ENCODE peak calls at places on chromosomes 3 and 15, in four cellular contexts. E is HepG2, N is HCT116, X is K562. M is an unnamed sample.

GRCh38 chr3:188417329-188417728 is 263.4 kb downstream of the LPP start:
- DNase-seq in X (no peak), N (no peak), E (no peak), M (no peak)

GRCh38 chr15:42385206-42385979 is 26.1 kb downstream of the CAPN3 start:
- DNase-seq in N (peak; percentile 35), E (peak; percentile 45), X (peak; percentile 78), M (peak; percentile 30)

GRCh38 chr15:49044761-49045571 is 1.3 kb downstream of the SECISBP2L start:
- DNase-seq in E (no peak), N (no peak), X (no peak), M (no peak)

GRCh38 chr15:65233651-65234050 is 22.4 kb upstream of the CILP start:
- DNase-seq in E (no peak), X (no peak), N (no peak), M (no peak)

GRCh38 chr3:4825572-4826236 is 153.5 kb upstream of the BHLHE40 start:
- DNase-seq in X (peak; percentile 93), N (no peak), E (peak; percentile 17), M (no peak)

GRCh38 chr15:80695099-80695910 is at the start of gene ABHD17C:
- DNase-seq in X (peak; percentile 49), N (no peak), E (peak; percentile 9), M (no peak)

GRCh38 chr3:8851703-8852102 is 82.3 kb upstream of the OXTR start:
- DNase-seq in X (no peak), N (no peak), E (peak; percentile 19), M (no peak)

GRCh38 chr3:20186600-20187004 is 596 bp upstream of the SGO1 start:
- DNase-seq in N (no peak), X (no peak), E (no peak), M (no peak)

GRCh38 chr3:101195951-101196713 is 124.2 kb downstream of the IMPG2 start:
- DNase-seq in X (peak; percentile 43), N (peak; percentile 48), E (peak; percentile 20), M (peak; percentile 12)

GRCh38 chr3:177830411-177830849 is 633.1 kb upstream of the TBL1XR1 start:
- DNase-seq in X (no peak), E (no peak), N (no peak), M (no peak)
- H3K27ac ChIP-seq in X (no peak overlapping the region), E (no peak overlapping the region), N (no peak overlapping the region), M (peak overlapping the region; percentile 88)

DNA sequence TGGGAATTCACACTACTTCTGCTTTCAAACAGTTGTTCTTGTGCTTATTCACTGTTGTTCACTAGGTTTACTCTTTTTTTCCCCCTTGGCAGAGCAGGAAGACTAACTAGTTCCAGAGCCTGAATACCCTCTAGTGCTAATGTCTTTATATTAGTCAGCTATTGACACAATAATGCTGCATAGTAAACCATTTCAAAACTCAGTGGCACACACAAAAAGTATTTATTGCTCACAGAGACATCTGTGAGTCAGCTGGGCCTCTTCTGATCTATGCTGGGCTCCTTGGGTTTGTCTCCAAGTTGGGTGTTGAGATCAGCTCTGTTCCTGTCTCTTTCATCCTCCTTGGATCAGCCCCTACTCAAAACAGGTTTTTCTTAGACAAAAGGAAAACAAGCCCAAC is 51.1 kb downstream of the RSRC1 start:
- DNase-seq in E (no peak), N (peak; percentile 75), X (no peak), M (peak; percentile 81)
- TF ChIP-seq TCF7L2 in E (no peak), N (no peak), X (no peak), M (no peak)

GRCh38 chr3:75737831-75738493 is 47.4 kb downstream of the ZNF717 start:
- DNase-seq in E (no peak), X (no peak), N (no peak), M (no peak)
- H3K9me3 ChIP-seq in E (peaks cover 74% of the 10 kb centered on the region), X (peaks cover 5% of the 10 kb centered on the region), N (peaks cover 5% of the 10 kb centered on the region), M (peaks cover 8% of the 10 kb centered on the region)

DNA sequence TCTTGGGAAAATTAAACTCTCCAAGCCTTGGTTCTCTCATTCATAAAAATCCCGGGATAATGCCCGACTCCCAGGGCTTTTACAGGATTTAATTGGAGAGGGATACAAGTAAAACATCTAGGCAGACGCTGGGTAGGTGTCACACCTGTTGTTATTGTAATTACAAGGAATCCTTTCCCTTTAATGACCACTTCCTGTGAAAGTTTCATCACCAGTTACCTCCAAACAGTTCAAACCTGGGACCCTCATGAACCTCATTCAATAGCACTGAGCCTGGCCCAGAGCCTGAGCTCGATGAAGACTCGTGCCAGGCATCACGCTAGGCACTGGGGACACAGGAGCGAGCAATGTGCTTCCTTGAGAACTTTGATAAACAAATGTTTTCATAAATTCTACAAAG is 2.1 kb upstream of the RYK start:
- DNase-seq in E (no peak), X (no peak), N (no peak), M (no peak)
- H3K27ac ChIP-seq in E (no peak overlapping the region), X (no peak overlapping the region), N (no peak overlapping the region), M (peak overlapping the region; percentile 67)

DNA sequence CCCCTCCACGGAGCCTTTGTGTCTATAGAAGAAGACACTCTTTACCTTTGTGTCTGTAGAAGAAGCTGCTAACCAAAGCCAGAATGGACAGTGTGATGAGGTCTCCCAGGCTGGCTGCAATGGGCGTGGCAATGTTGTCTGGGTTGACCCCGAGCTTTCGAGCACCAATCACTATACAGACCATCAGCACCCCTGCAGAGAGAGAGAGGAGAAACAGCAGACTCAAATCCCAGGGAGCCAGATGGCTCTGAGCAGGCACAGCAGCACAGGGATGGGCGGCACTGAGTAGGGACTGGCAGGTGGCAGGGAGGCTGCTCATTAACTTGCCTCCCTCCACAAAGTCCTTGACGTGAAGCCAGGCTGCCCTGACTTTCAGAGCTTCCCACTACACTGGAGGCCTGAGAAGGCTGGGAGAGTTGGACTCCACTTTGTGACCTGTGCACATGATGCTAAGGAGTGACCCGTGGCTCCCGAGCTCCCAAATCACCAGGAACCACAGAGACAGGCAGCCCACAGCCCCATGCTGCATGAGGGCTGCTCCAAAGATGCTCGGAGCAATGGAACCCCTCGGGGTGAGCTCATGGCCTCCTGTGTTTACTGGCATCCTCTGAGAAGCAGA is 53.9 kb downstream of the ROPN1B start:
- DNase-seq in E (no peak), N (no peak), X (no peak), M (no peak)
- TF ChIP-seq TCF7L2 in E (no peak), N (no peak), X (no peak), M (no peak)

GRCh38 chr3:98402507-98402906 is 12.0 kb downstream of the OR5K3 start:
- DNase-seq in N (no peak), E (no peak), X (no peak), M (no peak)
- H3K9me3 ChIP-seq in N (peaks cover 10% of the 10 kb centered on the region), E (peaks cover 31% of the 10 kb centered on the region), X (no peaks in the 10 kb centered on the region), M (peaks cover 3% of the 10 kb centered on the region)

M was measured in Panc1.